ENCODE peak calls at places on chromosomes 13 and 19, in nine cellular contexts. K is A673; M is fibroblast of mammary gland; P is activated CD4-positive, alpha-beta T cell treated with anti-CD3 and anti-CD28 coated beads for 4 hours; T is neural crest cell; E is tibial artery; I is uterus; F is NCI-H774; A is left colon. U is an unnamed sample.

GRCh38 chr13:99659234-99659633 is 158.0 kb downstream of the TM9SF2 start:
- DNase-seq in K (no peak), M (no peak), P (no peak), T (no peak), E (no peak), I (no peak), F (peak), A (no peak), U (no peak)

GRCh38 chr13:107585466-107585865 is 629.9 kb downstream of the LIG4 start:
- DNase-seq in K (no peak), M (no peak), P (no peak), T (no peak), E (no peak), I (no peak), F (peak), A (no peak), U (no peak)

GRCh38 chr19:4749870-4750269 is 26.2 kb upstream of the DPP9 start:
- DNase-seq in K (no peak), M (no peak), P (no peak), T (no peak), E (no peak), I (no peak), F (no peak), A (no peak), U (no peak)

GRCh38 chr13:61531383-61532065 is 115.9 kb upstream of the PCDH20 start:
- DNase-seq in K (no peak), M (no peak), P (no peak), T (no peak), E (no peak), I (no peak), F (no peak), A (no peak), U (no peak)

GRCh38 chr19:13401388-13401787 is 104.9 kb downstream of the CACNA1A start:
- DNase-seq in K (peak), M (peak), P (no peak), T (no peak), E (no peak), I (no peak), F (no peak), A (no peak), U (no peak)

GRCh38 chr19:15197275-15198005 is 3.4 kb downstream of the NOTCH3 start:
- DNase-seq in K (no peak), M (peak), P (no peak), T (no peak), E (peak), I (no peak), F (no peak), A (no peak), U (no peak)

GRCh38 chr19:5691205-5691929 is 1.3 kb downstream of the RPL36 start:
- DNase-seq in K (peak), M (peak), P (peak), T (no peak), E (no peak), I (peak), F (no peak), A (peak), U (peak)

GRCh38 chr13:112991611-112992010 is 22.6 kb downstream of the MCF2L start:
- DNase-seq in K (no peak), M (no peak), P (no peak), T (no peak), E (no peak), I (no peak), F (peak), A (no peak), U (no peak)

GRCh38 chr19:14072535-14073231 is at the start of gene MISP3:
- DNase-seq in K (peak), M (no peak), P (peak), T (no peak), E (peak), I (no peak), F (peak), A (peak), U (no peak)

GRCh38 chr19:31261019-31261595 is 88.1 kb downstream of the TSHZ3 start:
- DNase-seq in K (no peak), M (no peak), P (no peak), T (no peak), E (peak), I (no peak), F (no peak), A (no peak), U (peak)

GRCh38 chr13:79810671-79811070 is 329.7 kb downstream of the NDFIP2 start:
- DNase-seq in K (no peak), M (no peak), P (no peak), T (no peak), E (no peak), I (no peak), F (no peak), A (no peak), U (no peak)

GRCh38 chr19:56155124-56155687 is 14.1 kb downstream of the ZNF444 start:
- DNase-seq in K (no peak), M (no peak), P (no peak), T (no peak), E (no peak), I (no peak), F (no peak), A (no peak), U (no peak)

GRCh38 chr19:56112313-56112709 is 8.8 kb downstream of the ZNF787 start:
- DNase-seq in K (no peak), M (no peak), P (no peak), T (no peak), E (no peak), I (no peak), F (peak), A (no peak), U (no peak)

GRCh38 chr19:50492303-50493052 is 15.8 kb upstream of the GARIN5A start:
- DNase-seq in K (peak), M (no peak), P (peak), T (no peak), E (no peak), I (no peak), F (no peak), A (no peak), U (no peak)

GRCh38 chr19:10270180-10270615 is 722 bp upstream of the ICAM1 start:
- DNase-seq in K (no peak), M (no peak), P (peak), T (no peak), E (peak), I (peak), F (no peak), A (peak), U (peak)

GRCh38 chr19:11580665-11581418 is 3.4 kb upstream of the ACP5 start:
- DNase-seq in K (no peak), M (no peak), P (no peak), T (no peak), E (no peak), I (no peak), F (no peak), A (no peak), U (no peak)

GRCh38 chr13:26254583-26255102 is 714 bp downstream of the CDK8 start:
- DNase-seq in K (peak), M (peak), P (peak), T (peak), E (peak), I (peak), F (no peak), A (peak), U (no peak)

GRCh38 chr19:54282706-54283105 is 1.8 kb upstream of the LILRB2 start:
- DNase-seq in K (peak), M (no peak), P (no peak), T (no peak), E (no peak), I (no peak), F (no peak), A (no peak), U (no peak)

GRCh38 chr19:43594081-43594697 is 1.7 kb downstream of the IRGQ start:
- DNase-seq in K (no peak), M (no peak), P (no peak), T (no peak), E (no peak), I (no peak), F (no peak), A (no peak), U (no peak)

GRCh38 chr13:27621116-27621365 is 651 bp upstream of the POLR1D start:
- DNase-seq in K (peak), M (no peak), P (no peak), T (no peak), E (no peak), I (no peak), F (no peak), A (peak), U (no peak)

GRCh38 chr13:42246541-42246940 is 25.4 kb upstream of the AKAP11 start:
- DNase-seq in K (no peak), M (no peak), P (no peak), T (no peak), E (no peak), I (no peak), F (no peak), A (no peak), U (no peak)

GRCh38 chr19:50906217-50906616 is 5.0 kb downstream of the KLK4 start:
- DNase-seq in K (peak), M (peak), P (no peak), T (peak), E (no peak), I (no peak), F (peak), A (no peak), U (no peak)

GRCh38 chr19:16095071-16095571 is 16.6 kb upstream of the RAB8A start:
- DNase-seq in K (no peak), M (no peak), P (no peak), T (no peak), E (no peak), I (peak), F (no peak), A (no peak), U (no peak)

GRCh38 chr19:54312436-54313362 is at the start of gene LILRA5:
- DNase-seq in K (no peak), M (no peak), P (no peak), T (no peak), E (no peak), I (no peak), F (no peak), A (no peak), U (no peak)

GRCh38 chr13:113457510-113457909 is 4.2 kb upstream of the ADPRHL1 start:
- DNase-seq in K (no peak), M (no peak), P (no peak), T (no peak), E (no peak), I (no peak), F (no peak), A (no peak), U (peak)

GRCh38 chr19:38072776-38073411 is 151.1 kb downstream of the DPF1 start:
- DNase-seq in K (no peak), M (no peak), P (no peak), T (no peak), E (no peak), I (no peak), F (no peak), A (no peak), U (no peak)

GRCh38 chr19:29384676-29385075 is 141.1 kb upstream of the VSTM2B start:
- DNase-seq in K (no peak), M (no peak), P (no peak), T (peak), E (no peak), I (no peak), F (no peak), A (no peak), U (no peak)

GRCh38 chr19:10835089-10835753 is 791 bp downstream of the TMED1 start:
- DNase-seq in K (no peak), M (no peak), P (no peak), T (no peak), E (no peak), I (no peak), F (no peak), A (peak), U (no peak)